ENCODE peak calls at places on chromosomes 2 and 18, in ten cellular contexts. One of them, this sample, is unnamed.

GRCh38 chr2:232406556-232407310 is at the start of gene ALPG:
- DNase-seq in stomach: peak; percentile 18
- DNase-seq in astrocyte of the spinal cord: no peak
- DNase-seq in A549: no peak
- DNase-seq in cardiac fibroblast: no peak
- DNase-seq in ovary: no peak
- DNase-seq in HCT116: no peak
- DNase-seq in psoas muscle: no peak
- DNase-seq in PC-9: no peak
- DNase-seq in AG09309: no peak
- DNase-seq in this sample: no peak

GRCh38 chr2:224835405-224835804 is 119.2 kb upstream of the CCDC195 start:
- DNase-seq in ovary: no peak
- DNase-seq in PC-9: no peak
- DNase-seq in HCT116: no peak
- DNase-seq in astrocyte of the spinal cord: no peak
- DNase-seq in cardiac fibroblast: no peak
- DNase-seq in A549: no peak
- DNase-seq in AG09309: no peak
- DNase-seq in psoas muscle: no peak
- DNase-seq in stomach: no peak
- DNase-seq in this sample: no peak

GRCh38 chr2:118061135-118061955 is 26.9 kb upstream of the INSIG2 start:
- DNase-seq in A549: peak; percentile 27
- DNase-seq in stomach: no peak
- DNase-seq in ovary: no peak
- DNase-seq in PC-9: peak; percentile 70
- DNase-seq in psoas muscle: peak; percentile 40
- DNase-seq in HCT116: no peak
- DNase-seq in cardiac fibroblast: peak; percentile 84
- DNase-seq in astrocyte of the spinal cord: peak; percentile 67
- DNase-seq in AG09309: peak; percentile 74
- DNase-seq in this sample: peak; percentile 22

GRCh38 chr2:25491003-25491696 is 149.4 kb upstream of the DNMT3A start:
- DNase-seq in HCT116: no peak
- DNase-seq in cardiac fibroblast: peak; percentile 69
- DNase-seq in ovary: no peak
- DNase-seq in stomach: no peak
- DNase-seq in AG09309: peak; percentile 32
- DNase-seq in psoas muscle: no peak
- DNase-seq in astrocyte of the spinal cord: peak; percentile 30
- DNase-seq in A549: peak; percentile 77
- DNase-seq in PC-9: peak; percentile 76
- DNase-seq in this sample: no peak

GRCh38 chr2:19472579-19472978 is 114.2 kb upstream of the OSR1 start:
- DNase-seq in HCT116: no peak
- DNase-seq in psoas muscle: no peak
- DNase-seq in astrocyte of the spinal cord: no peak
- DNase-seq in stomach: no peak
- DNase-seq in cardiac fibroblast: no peak
- DNase-seq in AG09309: no peak
- DNase-seq in PC-9: no peak
- DNase-seq in A549: no peak
- DNase-seq in ovary: no peak
- DNase-seq in this sample: no peak

GRCh38 chr2:43224131-43224570 is 2.3 kb downstream of the ZFP36L2 start:
- DNase-seq in ovary: peak; percentile 74
- DNase-seq in AG09309: no peak
- DNase-seq in stomach: peak; percentile 69
- DNase-seq in HCT116: no peak
- DNase-seq in astrocyte of the spinal cord: peak; percentile 80
- DNase-seq in psoas muscle: peak; percentile 84
- DNase-seq in PC-9: peak; percentile 56
- DNase-seq in A549: peak; percentile 87
- DNase-seq in cardiac fibroblast: peak; percentile 72
- DNase-seq in this sample: no peak

GRCh38 chr18:32175265-32175664 is 14.6 kb upstream of the MEP1B start:
- DNase-seq in astrocyte of the spinal cord: no peak
- DNase-seq in PC-9: no peak
- DNase-seq in AG09309: no peak
- DNase-seq in cardiac fibroblast: no peak
- DNase-seq in A549: no peak
- DNase-seq in stomach: no peak
- DNase-seq in HCT116: no peak
- DNase-seq in ovary: no peak
- DNase-seq in psoas muscle: no peak
- DNase-seq in this sample: no peak

GRCh38 chr2:38771632-38772031 is 6.4 kb upstream of the GEMIN6 start:
- DNase-seq in stomach: no peak
- DNase-seq in psoas muscle: no peak
- DNase-seq in ovary: no peak
- DNase-seq in astrocyte of the spinal cord: no peak
- DNase-seq in cardiac fibroblast: peak; percentile 44
- DNase-seq in HCT116: no peak
- DNase-seq in PC-9: peak; percentile 74
- DNase-seq in A549: peak; percentile 52
- DNase-seq in AG09309: no peak
- DNase-seq in this sample: no peak

GRCh38 chr2:1750935-1751767 is 6.8 kb upstream of the PXDN start:
- DNase-seq in stomach: peak; percentile 50
- DNase-seq in AG09309: peak; percentile 47
- DNase-seq in PC-9: peak; percentile 60
- DNase-seq in ovary: peak; percentile 78
- DNase-seq in astrocyte of the spinal cord: peak; percentile 88
- DNase-seq in HCT116: peak; percentile 42
- DNase-seq in psoas muscle: peak; percentile 77
- DNase-seq in cardiac fibroblast: peak; percentile 89
- DNase-seq in A549: peak; percentile 74
- DNase-seq in this sample: no peak

GRCh38 chr2:46067501-46068292 is 229.5 kb upstream of the EPAS1 start:
- DNase-seq in ovary: no peak
- DNase-seq in cardiac fibroblast: peak; percentile 99
- DNase-seq in PC-9: peak; percentile 98
- DNase-seq in HCT116: no peak
- DNase-seq in A549: peak; percentile 91
- DNase-seq in stomach: no peak
- DNase-seq in astrocyte of the spinal cord: peak; percentile 95
- DNase-seq in AG09309: peak; percentile 99
- DNase-seq in psoas muscle: no peak
- DNase-seq in this sample: peak; percentile 94

GRCh38 chr2:62455957-62456692 is 49.9 kb downstream of the TMEM17 start:
- DNase-seq in stomach: no peak
- DNase-seq in astrocyte of the spinal cord: no peak
- DNase-seq in psoas muscle: no peak
- DNase-seq in AG09309: no peak
- DNase-seq in HCT116: no peak
- DNase-seq in A549: no peak
- DNase-seq in cardiac fibroblast: no peak
- DNase-seq in PC-9: no peak
- DNase-seq in ovary: no peak
- DNase-seq in this sample: no peak

GRCh38 chr2:159973325-159973724 is 89.1 kb downstream of the PLA2R1 start:
- DNase-seq in AG09309: no peak
- DNase-seq in astrocyte of the spinal cord: no peak
- DNase-seq in A549: no peak
- DNase-seq in psoas muscle: no peak
- DNase-seq in HCT116: no peak
- DNase-seq in ovary: no peak
- DNase-seq in PC-9: no peak
- DNase-seq in stomach: no peak
- DNase-seq in cardiac fibroblast: no peak
- DNase-seq in this sample: no peak

GRCh38 chr2:159963700-159964099 is 98.7 kb downstream of the PLA2R1 start:
- DNase-seq in A549: no peak
- DNase-seq in HCT116: no peak
- DNase-seq in astrocyte of the spinal cord: no peak
- DNase-seq in ovary: no peak
- DNase-seq in AG09309: no peak
- DNase-seq in cardiac fibroblast: no peak
- DNase-seq in psoas muscle: no peak
- DNase-seq in PC-9: no peak
- DNase-seq in stomach: no peak
- DNase-seq in this sample: no peak

GRCh38 chr2:159971365-159972122 is 90.9 kb downstream of the PLA2R1 start:
- DNase-seq in cardiac fibroblast: no peak
- DNase-seq in ovary: no peak
- DNase-seq in HCT116: no peak
- DNase-seq in A549: no peak
- DNase-seq in AG09309: no peak
- DNase-seq in stomach: no peak
- DNase-seq in astrocyte of the spinal cord: no peak
- DNase-seq in psoas muscle: no peak
- DNase-seq in PC-9: no peak
- DNase-seq in this sample: no peak

GRCh38 chr2:159968282-159968900 is 94.0 kb downstream of the PLA2R1 start:
- DNase-seq in AG09309: peak; percentile 10
- DNase-seq in psoas muscle: no peak
- DNase-seq in stomach: no peak
- DNase-seq in HCT116: peak; percentile 35
- DNase-seq in ovary: no peak
- DNase-seq in A549: peak; percentile 41
- DNase-seq in PC-9: no peak
- DNase-seq in astrocyte of the spinal cord: peak; percentile 28
- DNase-seq in cardiac fibroblast: peak; percentile 69
- DNase-seq in this sample: no peak
- TF ChIP-seq CTCF in AG09309: peak; percentile 66
- TF ChIP-seq CTCF in psoas muscle: peak; percentile 37
- TF ChIP-seq CTCF in stomach: no peak
- TF ChIP-seq CTCF in HCT116: peak; percentile 67
- TF ChIP-seq CTCF in ovary: peak; percentile 50
- TF ChIP-seq CTCF in A549: peak; percentile 70
- TF ChIP-seq CTCF in PC-9: peak; percentile 50
- TF ChIP-seq CTCF in astrocyte of the spinal cord: peak; percentile 60
- TF ChIP-seq CTCF in cardiac fibroblast: peak; percentile 60
- TF ChIP-seq CTCF in this sample: peak; percentile 65

DNA sequence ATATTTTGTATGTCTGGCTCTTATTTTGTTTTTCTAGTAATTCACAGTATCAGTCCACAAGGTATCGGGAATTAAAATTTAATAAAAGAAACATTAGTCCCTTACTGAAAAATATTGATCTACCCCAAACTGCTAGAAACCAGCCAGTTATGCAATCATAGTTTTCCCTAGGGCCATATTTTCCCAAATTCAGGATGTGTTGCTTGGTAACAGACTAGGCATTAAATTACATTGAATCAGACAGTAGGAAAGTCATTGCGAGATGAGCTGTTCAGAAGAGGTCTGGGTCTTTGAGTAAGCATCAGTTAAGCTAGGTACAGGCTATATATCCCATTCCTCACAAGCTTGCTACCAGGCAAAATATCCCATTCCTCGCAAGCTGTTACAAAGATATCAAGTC is 123.0 kb upstream of the CCDC150 start:
- DNase-seq in stomach: no peak
- DNase-seq in PC-9: no peak
- DNase-seq in ovary: no peak
- DNase-seq in psoas muscle: no peak
- DNase-seq in AG09309: peak; percentile 16
- DNase-seq in cardiac fibroblast: peak; percentile 18
- DNase-seq in HCT116: no peak
- DNase-seq in astrocyte of the spinal cord: no peak
- DNase-seq in A549: no peak
- DNase-seq in this sample: no peak
- TF ChIP-seq CTCF in stomach: no peak
- TF ChIP-seq CTCF in PC-9: no peak
- TF ChIP-seq CTCF in ovary: no peak
- TF ChIP-seq CTCF in psoas muscle: no peak
- TF ChIP-seq CTCF in AG09309: no peak
- TF ChIP-seq CTCF in cardiac fibroblast: no peak
- TF ChIP-seq CTCF in HCT116: no peak
- TF ChIP-seq CTCF in astrocyte of the spinal cord: no peak
- TF ChIP-seq CTCF in A549: no peak
- TF ChIP-seq CTCF in this sample: no peak

DNA sequence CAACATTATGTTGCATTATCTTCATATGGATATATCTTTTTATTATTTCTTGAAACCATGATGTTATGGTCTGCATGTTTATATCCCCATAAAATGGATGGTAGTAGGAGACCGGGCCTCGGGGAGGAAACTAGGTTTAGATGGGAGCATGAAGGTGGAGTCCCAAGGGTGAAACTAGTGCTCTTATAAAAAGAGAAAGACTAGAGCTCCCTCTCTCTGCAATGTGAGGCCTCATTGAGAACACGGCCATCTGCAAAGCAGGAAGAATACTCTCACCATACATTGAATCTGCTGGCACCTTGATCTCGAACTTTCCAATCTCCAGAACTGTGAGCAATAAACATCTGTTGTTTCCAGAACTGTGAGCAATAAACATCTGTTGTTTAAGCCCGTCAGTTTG is 64.0 kb downstream of the NXPH2 start:
- DNase-seq in astrocyte of the spinal cord: no peak
- DNase-seq in cardiac fibroblast: no peak
- DNase-seq in psoas muscle: no peak
- DNase-seq in ovary: no peak
- DNase-seq in AG09309: no peak
- DNase-seq in stomach: no peak
- DNase-seq in HCT116: peak; percentile 21
- DNase-seq in PC-9: no peak
- DNase-seq in A549: no peak
- DNase-seq in this sample: no peak
- TF ChIP-seq CTCF in astrocyte of the spinal cord: no peak
- TF ChIP-seq CTCF in cardiac fibroblast: no peak
- TF ChIP-seq CTCF in psoas muscle: no peak
- TF ChIP-seq CTCF in ovary: no peak
- TF ChIP-seq CTCF in AG09309: no peak
- TF ChIP-seq CTCF in stomach: no peak
- TF ChIP-seq CTCF in HCT116: peak; percentile 37
- TF ChIP-seq CTCF in PC-9: no peak
- TF ChIP-seq CTCF in A549: peak; percentile 17
- TF ChIP-seq CTCF in this sample: no peak

GRCh38 chr18:65942103-65942502 is 191.3 kb downstream of the CDH7 start:
- DNase-seq in astrocyte of the spinal cord: no peak
- DNase-seq in AG09309: no peak
- DNase-seq in HCT116: no peak
- DNase-seq in PC-9: no peak
- DNase-seq in cardiac fibroblast: no peak
- DNase-seq in A549: no peak
- DNase-seq in psoas muscle: no peak
- DNase-seq in ovary: no peak
- DNase-seq in stomach: no peak
- DNase-seq in this sample: no peak

GRCh38 chr18:65936678-65937077 is 185.9 kb downstream of the CDH7 start:
- DNase-seq in astrocyte of the spinal cord: no peak
- DNase-seq in HCT116: no peak
- DNase-seq in stomach: no peak
- DNase-seq in cardiac fibroblast: no peak
- DNase-seq in AG09309: no peak
- DNase-seq in ovary: no peak
- DNase-seq in A549: no peak
- DNase-seq in PC-9: no peak
- DNase-seq in psoas muscle: no peak
- DNase-seq in this sample: no peak

GRCh38 chr18:65941482-65941881 is 190.7 kb downstream of the CDH7 start:
- DNase-seq in astrocyte of the spinal cord: no peak
- DNase-seq in ovary: no peak
- DNase-seq in PC-9: no peak
- DNase-seq in HCT116: no peak
- DNase-seq in A549: no peak
- DNase-seq in stomach: no peak
- DNase-seq in cardiac fibroblast: no peak
- DNase-seq in psoas muscle: no peak
- DNase-seq in AG09309: no peak
- DNase-seq in this sample: no peak

GRCh38 chr18:65937180-65937579 is 186.4 kb downstream of the CDH7 start:
- DNase-seq in PC-9: no peak
- DNase-seq in A549: no peak
- DNase-seq in HCT116: no peak
- DNase-seq in stomach: no peak
- DNase-seq in AG09309: no peak
- DNase-seq in cardiac fibroblast: no peak
- DNase-seq in ovary: no peak
- DNase-seq in astrocyte of the spinal cord: no peak
- DNase-seq in psoas muscle: no peak
- DNase-seq in this sample: no peak

GRCh38 chr18:65938592-65939372 is 188.0 kb downstream of the CDH7 start:
- DNase-seq in cardiac fibroblast: peak; percentile 25
- DNase-seq in ovary: no peak
- DNase-seq in stomach: no peak
- DNase-seq in PC-9: no peak
- DNase-seq in HCT116: peak; percentile 0
- DNase-seq in AG09309: no peak
- DNase-seq in psoas muscle: no peak
- DNase-seq in A549: peak; percentile 59
- DNase-seq in astrocyte of the spinal cord: peak; percentile 31
- DNase-seq in this sample: no peak
- TF ChIP-seq CTCF in cardiac fibroblast: peak; percentile 19
- TF ChIP-seq CTCF in ovary: no peak
- TF ChIP-seq CTCF in stomach: no peak
- TF ChIP-seq CTCF in PC-9: peak; percentile 52
- TF ChIP-seq CTCF in HCT116: peak; percentile 11
- TF ChIP-seq CTCF in AG09309: no peak
- TF ChIP-seq CTCF in psoas muscle: no peak
- TF ChIP-seq CTCF in A549: no peak
- TF ChIP-seq CTCF in astrocyte of the spinal cord: peak; percentile 44
- TF ChIP-seq CTCF in this sample: no peak